ENCODE peak calls at places on chromosomes 6 and 20, in four cellular contexts. R is H1, B is GM23338, Z is suprapubic skin. P is an unnamed sample.

GRCh38 chr20:63635431-63636141 is 8.7 kb upstream of the GMEB2 start:
- DNase-seq in R (no peak), B (no peak), Z (no peak), P (no peak)

GRCh38 chr20:44911264-44911921 is 1.5 kb downstream of the PABPC1L start:
- DNase-seq in R (peak), B (peak), Z (no peak), P (peak)

GRCh38 chr20:32685541-32686529 is 12.1 kb upstream of the C20orf203 start:
- DNase-seq in R (no peak), B (no peak), Z (no peak), P (no peak)

GRCh38 chr6:80163754-80164187 is 57.3 kb downstream of the BCKDHB start:
- DNase-seq in R (no peak), B (peak), Z (no peak), P (no peak)

GRCh38 chr6:73586416-73586974 is 65.7 kb upstream of the EEF1A1 start:
- DNase-seq in R (no peak), B (no peak), Z (no peak), P (no peak)

GRCh38 chr6:46642928-46643751 is 9.5 kb downstream of the CYP39A1 start:
- DNase-seq in R (no peak), B (no peak), Z (no peak), P (no peak)

GRCh38 chr20:49281059-49281912 is 3.4 kb upstream of the ZNFX1 start:
- DNase-seq in R (no peak), B (peak), Z (no peak), P (no peak)

GRCh38 chr6:158909938-158910337 is 90.1 kb downstream of the RSPH3 start:
- DNase-seq in R (no peak), B (peak), Z (no peak), P (no peak)

GRCh38 chr6:129709451-129709908 is 497 bp downstream of the ARHGAP18 start:
- DNase-seq in R (no peak), B (no peak), Z (no peak), P (no peak)

GRCh38 chr20:31842471-31843157 is 2.8 kb downstream of the FOXS1 start:
- DNase-seq in R (no peak), B (peak), Z (no peak), P (no peak)

GRCh38 chr6:87926687-87927086 is 121.0 kb upstream of the SPACA1 start:
- DNase-seq in R (no peak), B (no peak), Z (no peak), P (no peak)

GRCh38 chr20:32767418-32768198 is 5.4 kb downstream of the DNMT3B start:
- DNase-seq in R (no peak), B (no peak), Z (no peak), P (no peak)

GRCh38 chr6:28809947-28810654 is 113.7 kb downstream of the TRIM27 start:
- DNase-seq in R (no peak), B (peak), Z (no peak), P (no peak)

GRCh38 chr6:21678990-21679389 is 85.4 kb downstream of the SOX4 start:
- DNase-seq in R (no peak), B (no peak), Z (no peak), P (no peak)

GRCh38 chr6:43496370-43497128 is 13.6 kb downstream of the LRRC73 start:
- DNase-seq in R (no peak), B (peak), Z (no peak), P (peak)

GRCh38 chr6:11225990-11226389 is 6.5 kb downstream of the NEDD9 start:
- DNase-seq in R (no peak), B (no peak), Z (no peak), P (no peak)

GRCh38 chr6:44237813-44238433 is 9.0 kb upstream of the HSP90AB1 start:
- DNase-seq in R (no peak), B (peak), Z (no peak), P (peak)

GRCh38 chr6:158669145-158670035 is 19.5 kb downstream of the SYTL3 start:
- DNase-seq in R (no peak), B (no peak), Z (no peak), P (no peak)

GRCh38 chr20:22575087-22575721 is 9.2 kb downstream of the FOXA2 start:
- DNase-seq in R (no peak), B (no peak), Z (no peak), P (no peak)

GRCh38 chr6:26295691-26296555 is 69.1 kb upstream of the BTN3A2 start:
- DNase-seq in R (no peak), B (no peak), Z (no peak), P (no peak)

GRCh38 chr20:4602297-4602631 is 119.4 kb upstream of the PRND start:
- DNase-seq in R (no peak), B (peak), Z (no peak), P (no peak)

GRCh38 chr6:143878272-143878760 is 14.0 kb downstream of the ZC2HC1B start:
- DNase-seq in R (no peak), B (no peak), Z (no peak), P (no peak)

GRCh38 chr20:10924628-10925266 is 250.9 kb upstream of the JAG1 start:
- DNase-seq in R (no peak), B (no peak), Z (no peak), P (no peak)

GRCh38 chr20:60233006-60233405 is 274.8 kb downstream of the CDH26 start:
- DNase-seq in R (no peak), B (no peak), Z (no peak), P (no peak)

GRCh38 chr20:10448270-10449156 is 13.4 kb downstream of the SLX4IP start:
- DNase-seq in R (no peak), B (no peak), Z (no peak), P (no peak)

GRCh38 chr20:10034717-10035571 is at the start of gene ANKEF1:
- DNase-seq in R (peak), B (peak), Z (no peak), P (peak)

GRCh38 chr6:96138396-96138795 is 122.6 kb downstream of the FUT9 start:
- DNase-seq in R (no peak), B (no peak), Z (no peak), P (no peak)

GRCh38 chr6:30548375-30548774 is 7.9 kb downstream of the GNL1 start:
- DNase-seq in R (no peak), B (no peak), Z (no peak), P (no peak)

GRCh38 chr6:113879186-113880096 is 22.3 kb downstream of the MARCKS start:
- DNase-seq in R (no peak), B (peak), Z (no peak), P (peak)

GRCh38 chr6:134253681-134254080 is 64.2 kb downstream of the SGK1 start:
- DNase-seq in R (no peak), B (peak), Z (no peak), P (no peak)

GRCh38 chr6:47221565-47221964 is 88.1 kb downstream of the TNFRSF21 start:
- DNase-seq in R (peak), B (peak), Z (no peak), P (no peak)

GRCh38 chr6:36596359-36596758 is 2.2 kb downstream of the SRSF3 start:
- DNase-seq in R (no peak), B (no peak), Z (no peak), P (no peak)

GRCh38 chr20:45911486-45912343 is at the start of gene PLTP:
- DNase-seq in R (no peak), B (peak), Z (peak), P (peak)

GRCh38 chr20:45343867-45344721 is 4.1 kb downstream of the SDC4 start:
- DNase-seq in R (no peak), B (no peak), Z (no peak), P (peak)

GRCh38 chr6:128601060-128601459 is 80.7 kb upstream of the PTPRK start:
- DNase-seq in R (no peak), B (no peak), Z (no peak), P (peak)

GRCh38 chr6:81262656-81263055 is 489.8 kb downstream of the TENT5A start:
- DNase-seq in R (no peak), B (no peak), Z (no peak), P (no peak)

GRCh38 chr6:125745281-125746018 is 4.0 kb upstream of the HEY2 start:
- DNase-seq in R (peak), B (peak), Z (no peak), P (no peak)

GRCh38 chr6:131949909-131950766 is 1.0 kb downstream of the CCN2 start:
- DNase-seq in R (no peak), B (peak), Z (peak), P (peak)

GRCh38 chr20:50561379-50562078 is 51.3 kb downstream of the PTPN1 start:
- DNase-seq in R (no peak), B (no peak), Z (peak), P (no peak)
- TF ChIP-seq POLR2AphosphoS5 in R (no peak), B (no peak), Z (no peak), P (peak)

DNA sequence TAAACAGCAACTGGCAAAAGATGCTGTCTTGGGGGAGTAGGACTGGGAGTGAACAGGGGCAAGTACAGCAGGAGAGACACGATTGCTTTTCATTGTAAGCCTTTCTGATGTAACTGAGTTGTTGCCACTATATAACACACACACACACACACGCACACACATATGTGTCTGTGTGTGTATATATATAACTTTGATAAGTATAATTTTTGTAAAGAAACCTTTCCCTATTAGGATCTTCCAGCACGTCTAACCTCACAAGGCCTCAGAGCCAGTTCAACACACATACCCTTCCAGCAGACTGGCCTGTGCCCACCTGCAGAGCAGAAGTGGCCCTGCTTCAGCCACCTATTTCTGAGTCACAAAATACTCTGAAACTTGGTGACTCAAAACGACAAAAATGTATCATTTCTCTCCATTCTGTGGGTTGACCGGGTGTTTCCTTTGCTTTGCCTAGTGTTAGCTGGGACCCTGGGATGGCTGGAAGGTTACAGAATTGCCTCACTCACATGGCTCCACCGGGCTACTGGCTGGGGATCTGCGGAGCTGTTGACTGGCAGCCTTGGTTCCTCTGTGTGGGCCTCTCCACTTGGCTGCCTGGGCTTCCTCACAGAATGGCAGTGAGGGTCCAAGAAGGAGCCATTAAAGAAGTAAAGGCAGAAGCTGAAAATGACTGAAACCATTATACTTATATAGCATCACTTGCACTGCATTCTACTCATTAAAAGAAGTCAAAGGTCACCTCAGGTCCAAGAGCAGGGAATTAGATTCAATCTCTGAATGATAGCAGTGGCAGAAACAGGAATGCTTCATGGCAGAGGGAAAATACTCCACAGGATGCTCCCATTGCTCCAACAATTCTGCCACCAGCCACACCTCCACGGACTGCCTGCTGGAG is 126.4 kb downstream of the BANF2 start:
- DNase-seq in R (no peak), B (no peak), Z (no peak), P (no peak)
- TF ChIP-seq POLR2AphosphoS5 in R (no peak), B (no peak), Z (no peak), P (no peak)

GRCh38 chr6:148445620-148446019 is 103.0 kb downstream of the SASH1 start:
- DNase-seq in R (no peak), B (no peak), Z (no peak), P (no peak)
- TF ChIP-seq POLR2AphosphoS5 in R (no peak), B (no peak), Z (no peak), P (no peak)

GRCh38 chr6:111646034-111646433 is 40.4 kb upstream of the TRAF3IP2 start:
- DNase-seq in R (no peak), B (no peak), Z (no peak), P (no peak)

GRCh38 chr6:111644893-111645430 is 39.3 kb upstream of the TRAF3IP2 start:
- DNase-seq in R (no peak), B (no peak), Z (no peak), P (no peak)

GRCh38 chr6:111650049-111650448 is 44.4 kb upstream of the TRAF3IP2 start:
- DNase-seq in R (no peak), B (no peak), Z (no peak), P (no peak)

GRCh38 chr6:111646942-111647341 is 41.3 kb upstream of the TRAF3IP2 start:
- DNase-seq in R (no peak), B (no peak), Z (peak), P (no peak)

DNA sequence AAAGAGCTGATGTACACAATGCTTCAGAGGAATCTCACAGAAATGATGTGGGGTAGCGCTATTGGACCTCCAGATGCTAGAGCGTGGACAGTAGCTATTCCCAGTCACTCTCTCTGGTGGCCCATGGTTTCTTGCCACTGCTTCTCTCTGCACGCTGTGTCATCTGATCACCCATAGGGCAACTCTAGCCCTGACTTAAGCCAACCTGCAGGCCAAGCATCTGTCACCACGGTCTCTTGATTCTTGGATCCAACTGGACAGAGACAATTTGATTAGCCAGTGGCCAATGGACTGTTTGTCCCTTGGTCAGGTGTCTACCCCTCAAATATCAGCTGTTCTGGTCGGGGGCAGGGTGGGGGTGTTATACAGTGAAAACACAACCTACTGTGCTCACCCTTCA is 42.4 kb upstream of the TRAF3IP2 start:
- DNase-seq in R (no peak), B (no peak), Z (no peak), P (no peak)
- TF ChIP-seq POLR2AphosphoS5 in R (no peak), B (no peak), Z (no peak), P (no peak)

GRCh38 chr6:161127071-161127740 is 135.6 kb downstream of the MAP3K4 start:
- DNase-seq in R (no peak), B (no peak), Z (no peak), P (no peak)

GRCh38 chr6:161130606-161131005 is 139.0 kb downstream of the MAP3K4 start:
- DNase-seq in R (no peak), B (no peak), Z (no peak), P (peak)

GRCh38 chr6:161128230-161128629 is 136.7 kb downstream of the MAP3K4 start:
- DNase-seq in R (no peak), B (no peak), Z (no peak), P (no peak)

GRCh38 chr6:161128680-161129196 is 137.2 kb downstream of the MAP3K4 start:
- DNase-seq in R (no peak), B (no peak), Z (no peak), P (no peak)

DNA sequence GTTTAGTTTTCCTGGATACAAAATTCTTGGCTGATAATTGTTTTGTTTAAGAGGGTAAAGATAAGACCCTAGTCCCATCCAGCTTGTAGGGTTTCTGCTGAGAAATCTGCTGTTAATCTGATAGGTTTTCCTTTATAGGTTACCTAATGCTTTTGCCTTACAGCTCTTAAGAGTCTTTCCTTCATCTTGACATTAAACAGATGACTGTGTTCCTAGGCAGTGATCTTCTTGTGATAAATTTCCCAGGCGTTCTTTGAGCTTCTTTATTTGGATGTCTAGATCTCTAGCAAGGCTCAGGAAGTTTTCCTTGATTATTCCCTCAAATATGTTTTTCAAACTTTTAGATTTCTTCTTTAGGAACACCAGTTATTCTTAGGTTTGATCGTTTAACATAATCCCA is 134.0 kb downstream of the MAP3K4 start:
- DNase-seq in R (no peak), B (no peak), Z (no peak), P (no peak)
- TF ChIP-seq POLR2AphosphoS5 in R (no peak), B (no peak), Z (no peak), P (no peak)

GRCh38 chr6:333379-334002 is 41.2 kb downstream of the DUSP22 start:
- DNase-seq in R (no peak), B (no peak), Z (no peak), P (no peak)

GRCh38 chr6:330948-331347 is 38.7 kb downstream of the DUSP22 start:
- DNase-seq in R (no peak), B (no peak), Z (no peak), P (no peak)

GRCh38 chr6:329888-330691 is 37.8 kb downstream of the DUSP22 start:
- DNase-seq in R (no peak), B (peak), Z (no peak), P (no peak)

GRCh38 chr6:332671-333070 is 40.4 kb downstream of the DUSP22 start:
- DNase-seq in R (no peak), B (no peak), Z (no peak), P (no peak)

GRCh38 chr6:331622-332521 is 39.6 kb downstream of the DUSP22 start:
- DNase-seq in R (no peak), B (no peak), Z (no peak), P (no peak)
- TF ChIP-seq POLR2AphosphoS5 in R (no peak), B (no peak), Z (no peak), P (no peak)

GRCh38 chr20:38143238-38143645 is 21.8 kb downstream of the TGM2 start:
- DNase-seq in R (no peak), B (no peak), Z (no peak), P (no peak)
- TF ChIP-seq POLR2AphosphoS5 in R (no peak), B (no peak), Z (no peak), P (no peak)

GRCh38 chr6:6751197-6751596 is 162.7 kb downstream of the LY86 start:
- DNase-seq in R (no peak), B (no peak), Z (no peak), P (no peak)

GRCh38 chr6:6752129-6752528 is 163.6 kb downstream of the LY86 start:
- DNase-seq in R (no peak), B (no peak), Z (no peak), P (no peak)

GRCh38 chr6:6751615-6752014 is 163.1 kb downstream of the LY86 start:
- DNase-seq in R (no peak), B (no peak), Z (no peak), P (peak)

GRCh38 chr6:6748001-6748400 is 159.5 kb downstream of the LY86 start:
- DNase-seq in R (no peak), B (no peak), Z (no peak), P (no peak)

GRCh38 chr6:6749791-6750434 is 161.4 kb downstream of the LY86 start:
- DNase-seq in R (no peak), B (peak), Z (no peak), P (peak)
- TF ChIP-seq POLR2AphosphoS5 in R (no peak), B (no peak), Z (peak), P (peak)

P was measured in prostate gland.